ENCODE peak calls at places on chromosomes 2 and 18, in eight cellular contexts. J is GM23248, B is foreskin fibroblast, Q is cardiac fibroblast, Z is kidney, U is pulmonary artery endothelial cell, X is epithelial cell of proximal tubule, S is NCI-H2029. I is an unnamed sample.
A peak's percentile ranks its signal among the peaks of the same experiment; 100 is the strongest.

GRCh38 chr2:3354986-3355385 is 22.6 kb downstream of the EIPR1 start:
- DNase-seq in Q (no peak), Z (no peak), U (no peak), S (no peak), J (no peak), B (no peak), X (no peak), I (no peak)

GRCh38 chr2:134362152-134362653 is 108.3 kb downstream of the MGAT5 start:
- DNase-seq in J (no peak), B (no peak), Q (no peak), U (no peak), X (no peak), S (no peak), Z (no peak), I (no peak)

GRCh38 chr2:50448556-50448955 is 583.4 kb downstream of the NRXN1 start:
- DNase-seq in B (no peak), Q (no peak), J (no peak), Z (no peak), U (no peak), S (peak; percentile 28), X (no peak), I (no peak)

GRCh38 chr2:209640358-209640757 is 131.3 kb upstream of the UNC80 start:
- DNase-seq in B (no peak), U (no peak), Z (no peak), S (no peak), X (no peak), Q (no peak), J (peak; percentile 35), I (no peak)

GRCh38 chr2:235501663-235502009 is 7.8 kb downstream of the AGAP1 start:
- DNase-seq in B (no peak), U (no peak), X (no peak), Z (no peak), Q (no peak), S (no peak), J (no peak), I (no peak)

GRCh38 chr2:164189851-164190250 is 431.4 kb downstream of the GRB14 start:
- DNase-seq in X (no peak), S (no peak), Q (no peak), J (no peak), Z (no peak), U (no peak), B (no peak), I (no peak)

GRCh38 chr2:112799291-112799975 is 15.1 kb upstream of the IL1A start:
- DNase-seq in B (no peak), S (no peak), Z (no peak), X (no peak), U (no peak), Q (no peak), J (no peak), I (no peak)

GRCh38 chr18:8705941-8706544 is 687 bp downstream of the MTCL1 start:
- DNase-seq in U (no peak), B (no peak), Z (peak; percentile 80), X (no peak), S (no peak), J (peak; percentile 65), Q (no peak), I (no peak)

GRCh38 chr2:143083636-143084035 is 45.6 kb upstream of the ARHGAP15 start:
- DNase-seq in S (no peak), U (peak; percentile 64), Z (no peak), X (peak; percentile 90), Q (peak; percentile 68), J (peak; percentile 87), B (peak; percentile 69), I (no peak)

GRCh38 chr2:127784965-127785518 is 25.9 kb downstream of the WDR33 start:
- DNase-seq in U (no peak), J (no peak), B (no peak), X (no peak), Q (no peak), Z (no peak), S (no peak), I (no peak)

GRCh38 chr18:49611316-49611715 is 49.5 kb downstream of the LIPG start:
- DNase-seq in Q (no peak), X (no peak), J (no peak), U (no peak), S (no peak), B (no peak), Z (no peak), I (no peak)

GRCh38 chr2:160156665-160157064 is 43.4 kb downstream of the ITGB6 start:
- DNase-seq in B (peak; percentile 84), J (peak; percentile 83), X (peak; percentile 36), S (no peak), Z (no peak), Q (peak; percentile 79), U (peak; percentile 41), I (no peak)

GRCh38 chr2:83055338-83056010 is 1403.6 kb downstream of the SUCLG1 start:
- DNase-seq in J (peak; percentile 70), Z (no peak), S (no peak), B (peak; percentile 84), Q (peak; percentile 90), X (peak; percentile 48), U (peak; percentile 78), I (no peak)

GRCh38 chr2:6580982-6581381 is 284.7 kb downstream of the CMPK2 start:
- DNase-seq in B (peak; percentile 69), U (no peak), S (no peak), Z (no peak), Q (no peak), J (peak; percentile 62), X (no peak), I (no peak)